ENCODE peak calls at places on chromosomes 7 and 10, in ten cellular contexts. One of them, this sample, is unnamed. For H3K9me3 and H3K36me3, the result is how much of the 10 kb centered on the place peaks cover.

GRCh38 chr10:124701435-124701834 is 42.7 kb downstream of the FAM53B start:
- DNase-seq in testis: peak
- DNase-seq in MM.1S: no peak
- DNase-seq in CD8-positive, alpha-beta memory T cell: no peak
- DNase-seq in mammary epithelial cell: no peak
- DNase-seq in GM23248: peak
- DNase-seq in heart right ventricle: peak
- DNase-seq in neural progenitor cell: no peak
- DNase-seq in cardiac muscle cell: peak
- DNase-seq in aorta: peak
- DNase-seq in this sample: no peak

GRCh38 chr10:8396675-8397074 is 342.2 kb downstream of the GATA3 start:
- DNase-seq in testis: no peak
- DNase-seq in neural progenitor cell: no peak
- DNase-seq in heart right ventricle: no peak
- DNase-seq in mammary epithelial cell: peak
- DNase-seq in cardiac muscle cell: no peak
- DNase-seq in GM23248: peak
- DNase-seq in aorta: no peak
- DNase-seq in MM.1S: no peak
- DNase-seq in CD8-positive, alpha-beta memory T cell: no peak
- DNase-seq in this sample: no peak

GRCh38 chr7:151167197-151167911 is at the start of gene GBX1:
- DNase-seq in cardiac muscle cell: peak
- DNase-seq in testis: no peak
- DNase-seq in GM23248: peak
- DNase-seq in CD8-positive, alpha-beta memory T cell: no peak
- DNase-seq in mammary epithelial cell: no peak
- DNase-seq in heart right ventricle: no peak
- DNase-seq in aorta: peak
- DNase-seq in MM.1S: no peak
- DNase-seq in neural progenitor cell: peak
- DNase-seq in this sample: no peak

GRCh38 chr7:134502463-134502862 is 24.9 kb upstream of the AKR1B10 start:
- DNase-seq in testis: peak
- DNase-seq in MM.1S: no peak
- DNase-seq in heart right ventricle: no peak
- DNase-seq in neural progenitor cell: no peak
- DNase-seq in mammary epithelial cell: peak
- DNase-seq in GM23248: peak
- DNase-seq in cardiac muscle cell: no peak
- DNase-seq in aorta: no peak
- DNase-seq in CD8-positive, alpha-beta memory T cell: no peak
- DNase-seq in this sample: no peak

GRCh38 chr10:78307576-78307975 is 273.9 kb downstream of the RPS24 start:
- DNase-seq in aorta: no peak
- DNase-seq in MM.1S: no peak
- DNase-seq in testis: no peak
- DNase-seq in cardiac muscle cell: no peak
- DNase-seq in mammary epithelial cell: no peak
- DNase-seq in CD8-positive, alpha-beta memory T cell: no peak
- DNase-seq in GM23248: peak
- DNase-seq in neural progenitor cell: no peak
- DNase-seq in heart right ventricle: no peak
- DNase-seq in this sample: no peak

GRCh38 chr10:72088879-72089585 is 681 bp upstream of the SPOCK2 start:
- DNase-seq in aorta: no peak
- DNase-seq in GM23248: peak
- DNase-seq in MM.1S: no peak
- DNase-seq in mammary epithelial cell: no peak
- DNase-seq in testis: no peak
- DNase-seq in neural progenitor cell: peak
- DNase-seq in cardiac muscle cell: no peak
- DNase-seq in heart right ventricle: peak
- DNase-seq in CD8-positive, alpha-beta memory T cell: no peak
- DNase-seq in this sample: peak

GRCh38 chr10:88256013-88256680 is 327.0 kb downstream of the RNLS start:
- DNase-seq in GM23248: no peak
- DNase-seq in heart right ventricle: peak
- DNase-seq in CD8-positive, alpha-beta memory T cell: no peak
- DNase-seq in cardiac muscle cell: no peak
- DNase-seq in testis: peak
- DNase-seq in neural progenitor cell: no peak
- DNase-seq in MM.1S: no peak
- DNase-seq in mammary epithelial cell: no peak
- DNase-seq in aorta: no peak
- DNase-seq in this sample: no peak

GRCh38 chr10:114337510-114338462 is 66.5 kb downstream of the AFAP1L2 start:
- DNase-seq in testis: no peak
- DNase-seq in aorta: no peak
- DNase-seq in heart right ventricle: no peak
- DNase-seq in mammary epithelial cell: no peak
- DNase-seq in GM23248: no peak
- DNase-seq in neural progenitor cell: peak
- DNase-seq in MM.1S: no peak
- DNase-seq in cardiac muscle cell: no peak
- DNase-seq in CD8-positive, alpha-beta memory T cell: no peak
- DNase-seq in this sample: peak

GRCh38 chr7:4791738-4792536 is 16.5 kb downstream of the AP5Z1 start:
- DNase-seq in aorta: peak
- DNase-seq in cardiac muscle cell: peak
- DNase-seq in testis: peak
- DNase-seq in neural progenitor cell: peak
- DNase-seq in heart right ventricle: peak
- DNase-seq in GM23248: peak
- DNase-seq in CD8-positive, alpha-beta memory T cell: peak
- DNase-seq in mammary epithelial cell: no peak
- DNase-seq in MM.1S: no peak
- DNase-seq in this sample: peak

GRCh38 chr10:114064151-114065045 is 20.7 kb downstream of the ADRB1 start:
- DNase-seq in cardiac muscle cell: peak
- DNase-seq in CD8-positive, alpha-beta memory T cell: no peak
- DNase-seq in aorta: no peak
- DNase-seq in testis: no peak
- DNase-seq in neural progenitor cell: no peak
- DNase-seq in MM.1S: peak
- DNase-seq in GM23248: no peak
- DNase-seq in mammary epithelial cell: no peak
- DNase-seq in heart right ventricle: peak
- DNase-seq in this sample: no peak

GRCh38 chr10:14975672-14976273 is 16.6 kb downstream of the MEIG1 start:
- DNase-seq in aorta: no peak
- DNase-seq in GM23248: no peak
- DNase-seq in MM.1S: no peak
- DNase-seq in neural progenitor cell: no peak
- DNase-seq in testis: no peak
- DNase-seq in mammary epithelial cell: no peak
- DNase-seq in heart right ventricle: no peak
- DNase-seq in cardiac muscle cell: no peak
- DNase-seq in CD8-positive, alpha-beta memory T cell: no peak
- DNase-seq in this sample: no peak

GRCh38 chr10:63765126-63765525 is 243.9 kb downstream of the REEP3 start:
- DNase-seq in mammary epithelial cell: peak
- DNase-seq in neural progenitor cell: no peak
- DNase-seq in cardiac muscle cell: no peak
- DNase-seq in aorta: no peak
- DNase-seq in testis: no peak
- DNase-seq in CD8-positive, alpha-beta memory T cell: no peak
- DNase-seq in GM23248: peak
- DNase-seq in MM.1S: no peak
- DNase-seq in heart right ventricle: no peak
- DNase-seq in this sample: no peak

GRCh38 chr10:131082991-131083465 is 228.5 kb downstream of the TCERG1L start:
- DNase-seq in heart right ventricle: no peak
- DNase-seq in testis: no peak
- DNase-seq in mammary epithelial cell: no peak
- DNase-seq in aorta: no peak
- DNase-seq in neural progenitor cell: no peak
- DNase-seq in CD8-positive, alpha-beta memory T cell: no peak
- DNase-seq in MM.1S: no peak
- DNase-seq in cardiac muscle cell: no peak
- DNase-seq in GM23248: no peak
- DNase-seq in this sample: no peak
- H3K9me3 ChIP-seq in heart right ventricle: under half
- H3K9me3 ChIP-seq in testis: under half
- H3K9me3 ChIP-seq in mammary epithelial cell: half or more
- H3K9me3 ChIP-seq in aorta: under half
- H3K9me3 ChIP-seq in neural progenitor cell: under half
- H3K9me3 ChIP-seq in CD8-positive, alpha-beta memory T cell: under half
- H3K9me3 ChIP-seq in MM.1S: under half
- H3K9me3 ChIP-seq in cardiac muscle cell: under half
- H3K9me3 ChIP-seq in GM23248: under half
- H3K9me3 ChIP-seq in this sample: under half

DNA sequence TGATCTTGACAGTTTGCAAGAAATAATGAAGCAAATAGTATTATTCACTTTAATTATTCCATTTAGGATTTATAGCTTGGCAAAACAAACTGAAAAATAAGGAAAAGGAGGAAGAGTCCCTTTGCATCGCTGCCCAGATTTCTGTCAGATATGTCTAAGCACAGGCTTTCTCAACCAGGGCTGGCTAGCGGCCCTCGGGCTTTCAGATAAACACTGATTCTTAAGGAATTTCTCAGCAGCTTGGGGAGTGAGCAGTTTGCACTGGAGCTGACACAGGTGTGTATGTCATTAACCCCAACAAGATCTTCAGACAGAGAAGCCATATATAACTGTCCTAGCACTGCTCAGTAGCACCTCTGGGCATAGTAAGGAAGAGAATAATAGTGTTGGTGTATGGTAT is 47.9 kb upstream of the SEMA3D start:
- DNase-seq in MM.1S: no peak
- DNase-seq in aorta: no peak
- DNase-seq in mammary epithelial cell: no peak
- DNase-seq in cardiac muscle cell: no peak
- DNase-seq in neural progenitor cell: no peak
- DNase-seq in testis: no peak
- DNase-seq in heart right ventricle: no peak
- DNase-seq in CD8-positive, alpha-beta memory T cell: no peak
- DNase-seq in GM23248: no peak
- DNase-seq in this sample: no peak
- H3K27ac ChIP-seq in MM.1S: no peak
- H3K27ac ChIP-seq in aorta: no peak
- H3K27ac ChIP-seq in mammary epithelial cell: no peak
- H3K27ac ChIP-seq in cardiac muscle cell: no peak
- H3K27ac ChIP-seq in neural progenitor cell: no peak
- H3K27ac ChIP-seq in testis: no peak
- H3K27ac ChIP-seq in heart right ventricle: no peak
- H3K27ac ChIP-seq in CD8-positive, alpha-beta memory T cell: no peak
- H3K27ac ChIP-seq in GM23248: no peak
- H3K27ac ChIP-seq in this sample: no peak

DNA sequence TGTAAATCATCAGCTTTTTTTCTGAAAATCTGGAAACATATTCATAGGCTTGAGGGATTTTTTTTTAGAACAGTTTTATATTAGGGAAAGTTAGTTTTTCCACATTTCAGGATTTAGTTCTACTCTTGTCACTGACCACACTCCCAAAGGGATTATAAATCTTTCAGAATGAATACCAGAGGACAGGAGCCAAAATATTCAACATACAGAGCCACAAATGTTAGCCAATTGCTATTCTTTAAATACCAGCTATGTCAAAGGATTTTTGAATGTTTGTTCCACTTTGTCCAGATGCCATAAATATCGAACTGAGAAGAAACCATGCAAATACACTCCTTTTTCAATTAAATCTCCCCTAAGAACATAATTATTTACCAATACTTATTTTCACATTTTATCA is 50.7 kb downstream of the ODAD2 start:
- DNase-seq in mammary epithelial cell: no peak
- DNase-seq in testis: no peak
- DNase-seq in MM.1S: no peak
- DNase-seq in CD8-positive, alpha-beta memory T cell: no peak
- DNase-seq in neural progenitor cell: no peak
- DNase-seq in cardiac muscle cell: no peak
- DNase-seq in aorta: no peak
- DNase-seq in heart right ventricle: no peak
- DNase-seq in GM23248: peak
- DNase-seq in this sample: no peak
- H3K36me3 ChIP-seq in mammary epithelial cell: under half
- H3K36me3 ChIP-seq in testis: under half
- H3K36me3 ChIP-seq in MM.1S: under half
- H3K36me3 ChIP-seq in CD8-positive, alpha-beta memory T cell: under half
- H3K36me3 ChIP-seq in neural progenitor cell: under half
- H3K36me3 ChIP-seq in cardiac muscle cell: under half
- H3K36me3 ChIP-seq in aorta: under half
- H3K36me3 ChIP-seq in heart right ventricle: under half
- H3K36me3 ChIP-seq in GM23248: under half
- H3K36me3 ChIP-seq in this sample: under half

GRCh38 chr7:57646901-57647246 is 196.9 kb downstream of the ZNF716 start:
- DNase-seq in heart right ventricle: no peak
- DNase-seq in MM.1S: no peak
- DNase-seq in aorta: peak
- DNase-seq in cardiac muscle cell: no peak
- DNase-seq in mammary epithelial cell: no peak
- DNase-seq in testis: peak
- DNase-seq in neural progenitor cell: no peak
- DNase-seq in CD8-positive, alpha-beta memory T cell: no peak
- DNase-seq in GM23248: no peak
- DNase-seq in this sample: no peak

GRCh38 chr7:57638651-57639050 is 188.7 kb downstream of the ZNF716 start:
- DNase-seq in GM23248: no peak
- DNase-seq in neural progenitor cell: no peak
- DNase-seq in testis: no peak
- DNase-seq in MM.1S: no peak
- DNase-seq in CD8-positive, alpha-beta memory T cell: no peak
- DNase-seq in heart right ventricle: no peak
- DNase-seq in cardiac muscle cell: no peak
- DNase-seq in mammary epithelial cell: no peak
- DNase-seq in aorta: no peak
- DNase-seq in this sample: no peak

GRCh38 chr7:57646219-57646900 is 196.4 kb downstream of the ZNF716 start:
- DNase-seq in cardiac muscle cell: no peak
- DNase-seq in neural progenitor cell: no peak
- DNase-seq in CD8-positive, alpha-beta memory T cell: no peak
- DNase-seq in mammary epithelial cell: no peak
- DNase-seq in heart right ventricle: no peak
- DNase-seq in aorta: peak
- DNase-seq in MM.1S: no peak
- DNase-seq in testis: no peak
- DNase-seq in GM23248: no peak
- DNase-seq in this sample: no peak

GRCh38 chr7:57641521-57642067 is 191.6 kb downstream of the ZNF716 start:
- DNase-seq in testis: no peak
- DNase-seq in heart right ventricle: no peak
- DNase-seq in CD8-positive, alpha-beta memory T cell: no peak
- DNase-seq in cardiac muscle cell: no peak
- DNase-seq in MM.1S: no peak
- DNase-seq in mammary epithelial cell: no peak
- DNase-seq in aorta: peak
- DNase-seq in GM23248: no peak
- DNase-seq in neural progenitor cell: no peak
- DNase-seq in this sample: no peak

DNA sequence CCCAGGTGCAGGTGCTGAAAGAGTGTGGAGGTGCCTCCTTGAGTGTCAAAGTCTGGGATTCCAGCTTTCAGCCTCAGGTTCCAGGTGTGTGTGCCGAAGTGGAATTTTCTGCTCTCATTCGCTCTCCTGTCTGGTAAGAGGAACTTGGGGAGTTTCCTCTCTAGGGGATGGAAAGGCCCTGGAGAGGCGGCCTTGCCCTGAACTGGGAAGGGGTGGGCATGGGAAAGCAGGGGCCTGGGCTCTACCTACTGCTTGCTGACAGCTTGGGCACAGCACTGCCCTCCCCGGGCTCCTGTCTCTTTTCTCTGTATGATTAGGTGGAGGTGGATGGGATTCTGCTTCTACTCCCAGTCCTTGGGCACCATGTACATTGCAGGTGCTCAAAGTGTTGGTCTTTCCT is 192.8 kb downstream of the ZNF716 start:
- DNase-seq in CD8-positive, alpha-beta memory T cell: no peak
- DNase-seq in GM23248: no peak
- DNase-seq in mammary epithelial cell: no peak
- DNase-seq in cardiac muscle cell: no peak
- DNase-seq in aorta: peak
- DNase-seq in heart right ventricle: no peak
- DNase-seq in neural progenitor cell: no peak
- DNase-seq in MM.1S: no peak
- DNase-seq in testis: no peak
- DNase-seq in this sample: no peak
- H3K9me3 ChIP-seq in CD8-positive, alpha-beta memory T cell: under half
- H3K9me3 ChIP-seq in GM23248: under half
- H3K9me3 ChIP-seq in mammary epithelial cell: under half
- H3K9me3 ChIP-seq in cardiac muscle cell: under half
- H3K9me3 ChIP-seq in aorta: under half
- H3K9me3 ChIP-seq in heart right ventricle: under half
- H3K9me3 ChIP-seq in neural progenitor cell: under half
- H3K9me3 ChIP-seq in MM.1S: under half
- H3K9me3 ChIP-seq in testis: under half
- H3K9me3 ChIP-seq in this sample: under half